ENCODE peak calls at places on chromosomes 2 and 18, in six cellular contexts. R, D, K, L, G and I are unnamed samples.

GRCh38 chr2:83587309-83587708 is 871.8 kb downstream of the SUCLG1 start:
- DNase-seq in R (no peak), D (no peak), K (no peak), L (no peak), G (no peak), I (no peak)

GRCh38 chr18:42030586-42031182 is 75.7 kb downstream of the PIK3C3 start:
- DNase-seq in R (peak), D (peak), K (no peak), L (no peak), G (no peak), I (no peak)

GRCh38 chr2:159202568-159203071 is 83.9 kb downstream of the WDSUB1 start:
- DNase-seq in R (peak), D (no peak), K (peak), L (peak), G (no peak), I (no peak)

GRCh38 chr2:188449992-188450391 is 158.3 kb downstream of the GULP1 start:
- DNase-seq in R (no peak), D (no peak), K (no peak), L (no peak), G (no peak), I (no peak)

GRCh38 chr2:127314193-127314988 is 20.4 kb upstream of the ERCC3 start:
- DNase-seq in R (no peak), D (no peak), K (no peak), L (no peak), G (no peak), I (no peak)

GRCh38 chr18:57060814-57061213 is 86.1 kb upstream of the BOD1L2 start:
- DNase-seq in R (no peak), D (no peak), K (no peak), L (no peak), G (no peak), I (no peak)

GRCh38 chr2:239824866-239825704 is 200.1 kb downstream of the NDUFA10 start:
- DNase-seq in R (no peak), D (peak), K (peak), L (no peak), G (no peak), I (no peak)

GRCh38 chr2:109663721-109664120 is 49.6 kb downstream of the SOWAHC start:
- DNase-seq in R (peak), D (peak), K (peak), L (no peak), G (no peak), I (no peak)

GRCh38 chr18:58012356-58012755 is 31.7 kb upstream of the NEDD4L start:
- DNase-seq in R (peak), D (no peak), K (no peak), L (no peak), G (no peak), I (no peak)

GRCh38 chr18:42100917-42101316 is 145.9 kb downstream of the PIK3C3 start:
- DNase-seq in R (no peak), D (no peak), K (no peak), L (no peak), G (no peak), I (no peak)

GRCh38 chr2:121810959-121811853 is 55.8 kb downstream of the TSN start:
- DNase-seq in R (peak), D (peak), K (no peak), L (peak), G (peak), I (peak)

GRCh38 chr2:133198678-133199077 is 369.6 kb downstream of the NCKAP5 start:
- DNase-seq in R (no peak), D (no peak), K (no peak), L (no peak), G (no peak), I (no peak)

GRCh38 chr2:45207105-45207504 is 197.9 kb upstream of the SIX2 start:
- DNase-seq in R (no peak), D (no peak), K (no peak), L (no peak), G (no peak), I (no peak)

GRCh38 chr2:177397501-177398289 is 5.1 kb downstream of the AGPS start:
- DNase-seq in R (peak), D (no peak), K (no peak), L (no peak), G (no peak), I (no peak)

GRCh38 chr2:218546012-218546411 is 22.1 kb downstream of the USP37 start:
- DNase-seq in R (no peak), D (no peak), K (no peak), L (no peak), G (no peak), I (no peak)

GRCh38 chr2:140683658-140684057 is 1447.2 kb downstream of the LRP1B start:
- DNase-seq in R (no peak), D (no peak), K (no peak), L (no peak), G (no peak), I (no peak)

GRCh38 chr2:8761529-8762164 is 75.8 kb downstream of the KIDINS220 start:
- DNase-seq in R (peak), D (no peak), K (no peak), L (no peak), G (no peak), I (no peak)

GRCh38 chr2:235605306-235605998 is 111.6 kb downstream of the AGAP1 start:
- DNase-seq in R (no peak), D (peak), K (peak), L (peak), G (no peak), I (no peak)

GRCh38 chr2:169845016-169845415 is 17.8 kb downstream of the UBR3 start:
- DNase-seq in R (no peak), D (no peak), K (no peak), L (no peak), G (no peak), I (no peak)

GRCh38 chr2:178830451-178830850 is 23.2 kb upstream of the TTN start:
- DNase-seq in R (no peak), D (no peak), K (no peak), L (no peak), G (no peak), I (no peak)